ENCODE peak calls at places on chromosome 7, in four cellular contexts. One of them, this sample, is unnamed.

GRCh38 chr7:33043434-33043833 is 19.1 kb downstream of the NT5C3A start:
- DNase-seq in activated T-helper 1 cell treated with anti-CD3 and anti-CD28 coated beads, Interleukin-2, amount 50 U/mL, for 16 hours: no peak
- DNase-seq in Peyer's patch: no peak
- DNase-seq in fibroblast of villous mesenchyme: no peak
- DNase-seq in this sample: no peak

GRCh38 chr7:88205179-88205578 is 14.7 kb downstream of the SRI start:
- DNase-seq in activated T-helper 1 cell treated with anti-CD3 and anti-CD28 coated beads, Interleukin-2, amount 50 U/mL, for 16 hours: no peak
- DNase-seq in Peyer's patch: no peak
- DNase-seq in fibroblast of villous mesenchyme: no peak
- DNase-seq in this sample: no peak

GRCh38 chr7:94452257-94452656 is 57.4 kb upstream of the CASD1 start:
- DNase-seq in activated T-helper 1 cell treated with anti-CD3 and anti-CD28 coated beads, Interleukin-2, amount 50 U/mL, for 16 hours: no peak
- DNase-seq in Peyer's patch: no peak
- DNase-seq in fibroblast of villous mesenchyme: peak
- DNase-seq in this sample: no peak

GRCh38 chr7:22900784-22901183 is 78.1 kb upstream of the TOMM7 start:
- DNase-seq in activated T-helper 1 cell treated with anti-CD3 and anti-CD28 coated beads, Interleukin-2, amount 50 U/mL, for 16 hours: no peak
- DNase-seq in Peyer's patch: no peak
- DNase-seq in fibroblast of villous mesenchyme: no peak
- DNase-seq in this sample: no peak

GRCh38 chr7:158707610-158708009 is 3.0 kb upstream of the NCAPG2 start:
- DNase-seq in activated T-helper 1 cell treated with anti-CD3 and anti-CD28 coated beads, Interleukin-2, amount 50 U/mL, for 16 hours: no peak
- DNase-seq in Peyer's patch: no peak
- DNase-seq in fibroblast of villous mesenchyme: no peak
- DNase-seq in this sample: no peak

GRCh38 chr7:84783161-84783803 is 403.6 kb downstream of the SEMA3D start:
- DNase-seq in activated T-helper 1 cell treated with anti-CD3 and anti-CD28 coated beads, Interleukin-2, amount 50 U/mL, for 16 hours: no peak
- DNase-seq in Peyer's patch: no peak
- DNase-seq in fibroblast of villous mesenchyme: peak
- DNase-seq in this sample: no peak

GRCh38 chr7:127874951-127875608 is 156.2 kb downstream of the LRRC4 start:
- DNase-seq in activated T-helper 1 cell treated with anti-CD3 and anti-CD28 coated beads, Interleukin-2, amount 50 U/mL, for 16 hours: no peak
- DNase-seq in Peyer's patch: no peak
- DNase-seq in fibroblast of villous mesenchyme: no peak
- DNase-seq in this sample: no peak

GRCh38 chr7:157339777-157340677 is 3.2 kb downstream of the DNAJB6 start:
- DNase-seq in activated T-helper 1 cell treated with anti-CD3 and anti-CD28 coated beads, Interleukin-2, amount 50 U/mL, for 16 hours: peak
- DNase-seq in Peyer's patch: peak
- DNase-seq in fibroblast of villous mesenchyme: peak
- DNase-seq in this sample: peak

GRCh38 chr7:79337722-79338121 is 115.7 kb downstream of the MAGI2 start:
- DNase-seq in activated T-helper 1 cell treated with anti-CD3 and anti-CD28 coated beads, Interleukin-2, amount 50 U/mL, for 16 hours: no peak
- DNase-seq in Peyer's patch: no peak
- DNase-seq in fibroblast of villous mesenchyme: no peak
- DNase-seq in this sample: no peak

GRCh38 chr7:146658604-146659003 is 542.0 kb downstream of the CNTNAP2 start:
- DNase-seq in activated T-helper 1 cell treated with anti-CD3 and anti-CD28 coated beads, Interleukin-2, amount 50 U/mL, for 16 hours: no peak
- DNase-seq in Peyer's patch: no peak
- DNase-seq in fibroblast of villous mesenchyme: no peak
- DNase-seq in this sample: no peak

GRCh38 chr7:138527746-138528223 is 67.7 kb downstream of the TRIM24 start:
- DNase-seq in activated T-helper 1 cell treated with anti-CD3 and anti-CD28 coated beads, Interleukin-2, amount 50 U/mL, for 16 hours: no peak
- DNase-seq in Peyer's patch: no peak
- DNase-seq in fibroblast of villous mesenchyme: peak
- DNase-seq in this sample: no peak

GRCh38 chr7:85750454-85750949 is 563.6 kb upstream of the SEMA3D start:
- DNase-seq in activated T-helper 1 cell treated with anti-CD3 and anti-CD28 coated beads, Interleukin-2, amount 50 U/mL, for 16 hours: no peak
- DNase-seq in Peyer's patch: no peak
- DNase-seq in fibroblast of villous mesenchyme: peak
- DNase-seq in this sample: no peak

GRCh38 chr7:91836065-91836368 is 44.5 kb downstream of the MTERF1 start:
- DNase-seq in activated T-helper 1 cell treated with anti-CD3 and anti-CD28 coated beads, Interleukin-2, amount 50 U/mL, for 16 hours: no peak
- DNase-seq in Peyer's patch: no peak
- DNase-seq in fibroblast of villous mesenchyme: no peak
- DNase-seq in this sample: no peak

GRCh38 chr7:83065714-83066113 is 97.0 kb downstream of the PCLO start:
- DNase-seq in activated T-helper 1 cell treated with anti-CD3 and anti-CD28 coated beads, Interleukin-2, amount 50 U/mL, for 16 hours: no peak
- DNase-seq in Peyer's patch: no peak
- DNase-seq in fibroblast of villous mesenchyme: no peak
- DNase-seq in this sample: no peak

GRCh38 chr7:93196331-93196730 is 29.9 kb downstream of the HEPACAM2 start:
- DNase-seq in activated T-helper 1 cell treated with anti-CD3 and anti-CD28 coated beads, Interleukin-2, amount 50 U/mL, for 16 hours: no peak
- DNase-seq in Peyer's patch: no peak
- DNase-seq in fibroblast of villous mesenchyme: no peak
- DNase-seq in this sample: no peak

GRCh38 chr7:110407706-110408105 is 683.2 kb upstream of the LRRN3 start:
- DNase-seq in activated T-helper 1 cell treated with anti-CD3 and anti-CD28 coated beads, Interleukin-2, amount 50 U/mL, for 16 hours: no peak
- DNase-seq in Peyer's patch: no peak
- DNase-seq in fibroblast of villous mesenchyme: peak
- DNase-seq in this sample: no peak

GRCh38 chr7:20064974-20065862 is 152.0 kb downstream of the MACC1 start:
- DNase-seq in activated T-helper 1 cell treated with anti-CD3 and anti-CD28 coated beads, Interleukin-2, amount 50 U/mL, for 16 hours: no peak
- DNase-seq in Peyer's patch: no peak
- DNase-seq in fibroblast of villous mesenchyme: peak
- DNase-seq in this sample: no peak